ENCODE peak calls at places on chromosomes 6 and 20, in ten cellular contexts. J, I, X, N, S, W, U, Z, O and H are unnamed samples.

GRCh38 chr6:149696904-149697303 is 21.0 kb downstream of the LATS1 start:
- DNase-seq in O (no peak), W (no peak), X (no peak), N (no peak), U (peak), S (no peak), I (no peak), J (no peak), Z (no peak), H (no peak)

GRCh38 chr6:2990179-2990931 is 9.3 kb upstream of the NQO2 start:
- DNase-seq in J (no peak), S (peak), O (no peak), I (no peak), W (no peak), U (no peak), X (no peak), N (no peak), Z (no peak), H (no peak)

GRCh38 chr20:33837096-33837830 is 26.1 kb downstream of the CHMP4B start:
- DNase-seq in W (no peak), S (no peak), U (no peak), X (no peak), J (no peak), I (no peak), N (no peak), Z (no peak), O (no peak), H (no peak)

GRCh38 chr6:131427441-131428051 is 145.5 kb upstream of the ARG1 start:
- DNase-seq in W (no peak), I (no peak), O (no peak), J (no peak), S (no peak), X (no peak), Z (no peak), N (no peak), U (no peak), H (no peak)

GRCh38 chr6:76490456-76490855 is 418.0 kb upstream of the IMPG1 start:
- DNase-seq in N (no peak), W (no peak), I (no peak), Z (no peak), S (no peak), J (no peak), O (no peak), U (no peak), X (no peak), H (no peak)

GRCh38 chr6:165640767-165641166 is 22.3 kb downstream of the PDE10A start:
- DNase-seq in N (no peak), X (no peak), U (no peak), J (no peak), O (no peak), W (no peak), S (no peak), Z (no peak), I (no peak), H (no peak)

GRCh38 chr20:38198238-38198861 is 33.3 kb upstream of the TGM2 start:
- DNase-seq in U (peak), Z (no peak), S (no peak), O (no peak), X (no peak), W (no peak), I (no peak), N (no peak), J (no peak), H (no peak)

GRCh38 chr6:155420492-155420891 is 35.1 kb downstream of the NOX3 start:
- DNase-seq in Z (no peak), O (no peak), N (no peak), U (no peak), W (no peak), J (no peak), X (no peak), I (no peak), S (no peak), H (no peak)

GRCh38 chr20:2314759-2315439 is 19.1 kb downstream of the TGM3 start:
- DNase-seq in X (no peak), O (no peak), Z (peak), N (peak), U (peak), I (no peak), J (peak), S (peak), W (no peak), H (peak)

GRCh38 chr6:53119772-53120409 is 28.8 kb downstream of the GCM1 start:
- DNase-seq in Z (no peak), U (peak), J (peak), X (no peak), O (no peak), W (no peak), S (no peak), N (no peak), I (no peak), H (peak)

GRCh38 chr6:31203345-31203979 is 33.0 kb upstream of the POU5F1 start:
- DNase-seq in Z (no peak), J (peak), W (no peak), U (no peak), N (no peak), O (no peak), I (no peak), X (no peak), S (no peak), H (peak)

GRCh38 chr6:157761331-157761921 is 61.6 kb upstream of the SNX9 start:
- DNase-seq in O (no peak), W (peak), X (no peak), U (peak), S (no peak), I (no peak), N (no peak), Z (no peak), J (no peak), H (no peak)

GRCh38 chr6:52603000-52603795 is 26.3 kb upstream of the TRAM2 start:
- DNase-seq in X (no peak), N (no peak), J (no peak), W (no peak), O (no peak), I (no peak), U (peak), Z (peak), S (no peak), H (no peak)

GRCh38 chr6:13397359-13398080 is 69.2 kb upstream of the TBC1D7 start:
- DNase-seq in N (no peak), J (peak), U (no peak), O (no peak), I (no peak), W (peak), X (no peak), S (no peak), Z (no peak), H (no peak)

GRCh38 chr6:44052419-44053011 is 74.7 kb downstream of the MRPL14 start:
- DNase-seq in X (no peak), N (no peak), J (no peak), I (no peak), U (peak), S (no peak), W (no peak), O (no peak), Z (no peak), H (no peak)

GRCh38 chr6:166971271-166971670 is 14.9 kb upstream of the RNASET2 start:
- DNase-seq in J (no peak), Z (no peak), N (no peak), I (no peak), U (no peak), X (no peak), S (no peak), O (no peak), W (no peak), H (no peak)

GRCh38 chr20:41903614-41904013 is 285.4 kb upstream of the CHD6 start:
- DNase-seq in N (no peak), U (no peak), O (no peak), X (no peak), Z (no peak), I (no peak), W (no peak), J (no peak), S (no peak), H (no peak)

GRCh38 chr6:53103993-53104675 is 38.9 kb downstream of the FBXO9 start:
- DNase-seq in W (no peak), N (no peak), S (no peak), U (peak), X (no peak), J (peak), I (no peak), O (no peak), Z (no peak), H (no peak)

GRCh38 chr20:62065669-62066338 is at the start of gene TAF4:
- DNase-seq in N (peak), S (peak), O (peak), I (peak), X (peak), Z (no peak), U (peak), J (peak), W (peak), H (no peak)

GRCh38 chr20:48294196-48294595 is 508.9 kb upstream of the SULF2 start:
- DNase-seq in U (peak), W (no peak), O (no peak), S (no peak), X (no peak), N (no peak), I (no peak), Z (no peak), J (no peak), H (no peak)

GRCh38 chr6:53803081-53803860 is 8.5 kb downstream of the LRRC1 start:
- DNase-seq in W (no peak), U (no peak), O (no peak), I (no peak), N (no peak), Z (no peak), J (no peak), S (no peak), X (no peak), H (no peak)

GRCh38 chr6:132813173-132813856 is 1.1 kb upstream of the RPS12 start:
- DNase-seq in I (peak), U (no peak), J (no peak), X (no peak), Z (no peak), W (peak), S (peak), O (no peak), N (peak), H (no peak)

GRCh38 chr20:9736373-9736772 is 102.5 kb downstream of the PAK5 start:
- DNase-seq in X (no peak), S (no peak), I (no peak), W (no peak), U (no peak), J (no peak), N (no peak), Z (no peak), O (no peak), H (no peak)